ENCODE peak calls at places on chromosomes 4 and X, in six cellular contexts. One of them, this sample, is unnamed.

GRCh38 chr4:159398236-159398638 is 295.4 kb downstream of the RAPGEF2 start:
- DNase-seq in HepG2: no peak
- DNase-seq in A549: no peak
- DNase-seq in K562: no peak
- DNase-seq in NB4: no peak
- DNase-seq in GM12878: no peak
- DNase-seq in this sample: peak

GRCh38 chrX:22081475-22082092 is 49.5 kb downstream of the PHEX start:
- DNase-seq in HepG2: peak
- DNase-seq in A549: no peak
- DNase-seq in K562: peak
- DNase-seq in NB4: peak
- DNase-seq in GM12878: no peak
- DNase-seq in this sample: peak

GRCh38 chrX:48972214-48973164 is 845 bp upstream of the KCND1 start:
- DNase-seq in HepG2: peak
- DNase-seq in A549: peak
- DNase-seq in K562: peak
- DNase-seq in NB4: peak
- DNase-seq in GM12878: no peak
- DNase-seq in this sample: peak

GRCh38 chr4:124173892-124174291 is 538.6 kb downstream of the ANKRD50 start:
- DNase-seq in HepG2: no peak
- DNase-seq in A549: no peak
- DNase-seq in K562: no peak
- DNase-seq in NB4: no peak
- DNase-seq in GM12878: no peak
- DNase-seq in this sample: no peak

GRCh38 chrX:77742788-77743476 is 43.1 kb downstream of the ATRX start:
- DNase-seq in HepG2: no peak
- DNase-seq in A549: no peak
- DNase-seq in K562: no peak
- DNase-seq in NB4: no peak
- DNase-seq in GM12878: no peak
- DNase-seq in this sample: peak

GRCh38 chr4:76296421-76296820 is 10.1 kb upstream of the STBD1 start:
- DNase-seq in HepG2: no peak
- DNase-seq in A549: no peak
- DNase-seq in K562: no peak
- DNase-seq in NB4: peak
- DNase-seq in GM12878: no peak
- DNase-seq in this sample: no peak

GRCh38 chrX:13646154-13646549 is 6.8 kb upstream of the TCEANC start:
- DNase-seq in HepG2: peak
- DNase-seq in A549: peak
- DNase-seq in K562: peak
- DNase-seq in NB4: peak
- DNase-seq in GM12878: no peak
- DNase-seq in this sample: peak

GRCh38 chr4:88143504-88143903 is 14.9 kb downstream of the ABCG2 start:
- DNase-seq in HepG2: no peak
- DNase-seq in A549: peak
- DNase-seq in K562: no peak
- DNase-seq in NB4: no peak
- DNase-seq in GM12878: no peak
- DNase-seq in this sample: peak

GRCh38 chr4:54237770-54238169 is 8.7 kb downstream of the PDGFRA start:
- DNase-seq in HepG2: no peak
- DNase-seq in A549: no peak
- DNase-seq in K562: no peak
- DNase-seq in NB4: no peak
- DNase-seq in GM12878: no peak
- DNase-seq in this sample: no peak

GRCh38 chr4:56496241-56496640 is 9.3 kb upstream of the ARL9 start:
- DNase-seq in HepG2: no peak
- DNase-seq in A549: no peak
- DNase-seq in K562: no peak
- DNase-seq in NB4: no peak
- DNase-seq in GM12878: no peak
- DNase-seq in this sample: no peak

GRCh38 chr4:71239365-71239764 is 99.5 kb upstream of the SLC4A4 start:
- DNase-seq in HepG2: no peak
- DNase-seq in A549: no peak
- DNase-seq in K562: no peak
- DNase-seq in NB4: no peak
- DNase-seq in GM12878: no peak
- DNase-seq in this sample: no peak

GRCh38 chr4:70027011-70027410 is 1.2 kb upstream of the HTN3 start:
- DNase-seq in HepG2: no peak
- DNase-seq in A549: no peak
- DNase-seq in K562: no peak
- DNase-seq in NB4: no peak
- DNase-seq in GM12878: no peak
- DNase-seq in this sample: no peak

GRCh38 chr4:113811329-113811728 is 49.8 kb upstream of the CAMK2D start:
- DNase-seq in HepG2: no peak
- DNase-seq in A549: no peak
- DNase-seq in K562: no peak
- DNase-seq in NB4: no peak
- DNase-seq in GM12878: no peak
- DNase-seq in this sample: no peak

GRCh38 chr4:23614284-23614892 is 275.5 kb downstream of the PPARGC1A start:
- DNase-seq in HepG2: peak
- DNase-seq in A549: peak
- DNase-seq in K562: peak
- DNase-seq in NB4: peak
- DNase-seq in GM12878: no peak
- DNase-seq in this sample: no peak

GRCh38 chr4:142614621-142615323 is 231.3 kb downstream of the INPP4B start:
- DNase-seq in HepG2: no peak
- DNase-seq in A549: no peak
- DNase-seq in K562: no peak
- DNase-seq in NB4: no peak
- DNase-seq in GM12878: no peak
- DNase-seq in this sample: no peak

GRCh38 chr4:1216869-1217294 is 32.0 kb downstream of the CTBP1 start:
- DNase-seq in HepG2: no peak
- DNase-seq in A549: no peak
- DNase-seq in K562: no peak
- DNase-seq in NB4: no peak
- DNase-seq in GM12878: no peak
- DNase-seq in this sample: no peak

GRCh38 chr4:189117426-189117825 is 823.2 kb upstream of the FRG1 start:
- DNase-seq in HepG2: no peak
- DNase-seq in A549: no peak
- DNase-seq in K562: no peak
- DNase-seq in NB4: no peak
- DNase-seq in GM12878: no peak
- DNase-seq in this sample: no peak

GRCh38 chrX:24395775-24396174 is 35.3 kb downstream of the SUPT20HL1 start:
- DNase-seq in HepG2: peak
- DNase-seq in A549: peak
- DNase-seq in K562: peak
- DNase-seq in NB4: peak
- DNase-seq in GM12878: peak
- DNase-seq in this sample: peak

GRCh38 chr4:119543187-119543586 is 85.4 kb downstream of the PDE5A start:
- DNase-seq in HepG2: peak
- DNase-seq in A549: no peak
- DNase-seq in K562: no peak
- DNase-seq in NB4: no peak
- DNase-seq in GM12878: no peak
- DNase-seq in this sample: no peak

GRCh38 chr4:4969298-4969697 is 50.0 kb downstream of the CYTL1 start:
- DNase-seq in HepG2: no peak
- DNase-seq in A549: peak
- DNase-seq in K562: peak
- DNase-seq in NB4: no peak
- DNase-seq in GM12878: no peak
- DNase-seq in this sample: no peak

GRCh38 chr4:46886711-46887110 is 22.3 kb downstream of the COX7B2 start:
- DNase-seq in HepG2: peak
- DNase-seq in A549: no peak
- DNase-seq in K562: no peak
- DNase-seq in NB4: peak
- DNase-seq in GM12878: no peak
- DNase-seq in this sample: peak

DNA sequence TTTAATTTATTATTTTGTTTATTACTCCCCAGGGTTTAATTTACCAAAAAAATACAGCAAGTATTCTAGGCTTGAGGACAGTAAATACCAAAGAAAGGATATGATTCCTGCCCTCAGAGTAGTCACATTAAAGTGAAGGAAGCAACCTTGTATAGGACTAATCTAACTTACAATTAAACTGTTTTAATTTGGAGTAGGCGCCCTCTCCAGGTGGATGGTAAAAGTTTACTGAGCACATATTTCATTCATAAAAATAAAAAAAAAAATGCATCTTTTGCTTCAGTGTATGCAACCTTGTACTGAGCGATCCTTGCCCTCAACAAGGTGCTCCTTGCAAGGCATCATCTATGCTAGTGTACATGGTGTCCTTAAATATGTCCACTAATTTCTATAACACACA is 72.0 kb upstream of the MAGEB16 start:
- DNase-seq in HepG2: no peak
- DNase-seq in A549: no peak
- DNase-seq in K562: no peak
- DNase-seq in NB4: peak
- DNase-seq in GM12878: no peak
- DNase-seq in this sample: peak
- TF ChIP-seq MYC in HepG2: no peak
- TF ChIP-seq MYC in A549: no peak
- TF ChIP-seq MYC in K562: no peak
- TF ChIP-seq MYC in NB4: no peak
- TF ChIP-seq MYC in GM12878: no peak
- TF ChIP-seq MYC in this sample: no peak

GRCh38 chrX:106481341-106481740 is 130.4 kb upstream of the RADX start:
- DNase-seq in HepG2: peak
- DNase-seq in A549: peak
- DNase-seq in K562: peak
- DNase-seq in NB4: peak
- DNase-seq in GM12878: peak
- DNase-seq in this sample: peak

GRCh38 chrX:106479920-106480319 is 131.9 kb upstream of the RADX start:
- DNase-seq in HepG2: no peak
- DNase-seq in A549: no peak
- DNase-seq in K562: no peak
- DNase-seq in NB4: no peak
- DNase-seq in GM12878: no peak
- DNase-seq in this sample: no peak

DNA sequence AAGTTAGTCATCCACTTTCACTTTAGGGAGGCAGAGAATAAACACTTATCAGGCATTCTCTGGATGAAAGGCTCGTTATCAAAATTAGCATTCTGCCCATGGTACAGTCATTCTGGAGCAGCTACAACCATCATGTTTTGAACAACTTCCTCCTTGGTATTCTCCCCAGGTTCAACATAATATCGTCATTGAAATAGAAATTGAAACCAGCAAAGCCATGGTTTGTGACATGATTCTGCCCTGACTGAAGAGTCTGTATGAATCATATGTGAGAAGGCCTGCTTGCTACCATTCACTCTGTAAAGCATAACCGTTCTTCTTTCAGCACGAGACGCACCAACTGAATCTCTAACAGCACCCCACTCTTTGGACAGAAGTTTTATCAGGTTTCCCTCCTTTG is 127.5 kb upstream of the RADX start:
- DNase-seq in HepG2: no peak
- DNase-seq in A549: no peak
- DNase-seq in K562: no peak
- DNase-seq in NB4: no peak
- DNase-seq in GM12878: peak
- DNase-seq in this sample: no peak
- TF ChIP-seq CTCF in HepG2: no peak
- TF ChIP-seq CTCF in A549: no peak
- TF ChIP-seq CTCF in K562: no peak
- TF ChIP-seq CTCF in NB4: no peak
- TF ChIP-seq CTCF in GM12878: no peak
- TF ChIP-seq CTCF in this sample: no peak

GRCh38 chr4:77578145-77578544 is 27.5 kb upstream of the CXCL13 start:
- DNase-seq in HepG2: no peak
- DNase-seq in A549: no peak
- DNase-seq in K562: no peak
- DNase-seq in NB4: no peak
- DNase-seq in GM12878: no peak
- DNase-seq in this sample: no peak

GRCh38 chr4:77582151-77582550 is 23.5 kb upstream of the CXCL13 start:
- DNase-seq in HepG2: no peak
- DNase-seq in A549: no peak
- DNase-seq in K562: no peak
- DNase-seq in NB4: no peak
- DNase-seq in GM12878: no peak
- DNase-seq in this sample: no peak

GRCh38 chr4:77579406-77580076 is 26.1 kb upstream of the CXCL13 start:
- DNase-seq in HepG2: no peak
- DNase-seq in A549: peak
- DNase-seq in K562: no peak
- DNase-seq in NB4: no peak
- DNase-seq in GM12878: no peak
- DNase-seq in this sample: no peak

GRCh38 chr4:77582716-77583115 is 22.9 kb upstream of the CXCL13 start:
- DNase-seq in HepG2: no peak
- DNase-seq in A549: no peak
- DNase-seq in K562: no peak
- DNase-seq in NB4: no peak
- DNase-seq in GM12878: no peak
- DNase-seq in this sample: no peak

DNA sequence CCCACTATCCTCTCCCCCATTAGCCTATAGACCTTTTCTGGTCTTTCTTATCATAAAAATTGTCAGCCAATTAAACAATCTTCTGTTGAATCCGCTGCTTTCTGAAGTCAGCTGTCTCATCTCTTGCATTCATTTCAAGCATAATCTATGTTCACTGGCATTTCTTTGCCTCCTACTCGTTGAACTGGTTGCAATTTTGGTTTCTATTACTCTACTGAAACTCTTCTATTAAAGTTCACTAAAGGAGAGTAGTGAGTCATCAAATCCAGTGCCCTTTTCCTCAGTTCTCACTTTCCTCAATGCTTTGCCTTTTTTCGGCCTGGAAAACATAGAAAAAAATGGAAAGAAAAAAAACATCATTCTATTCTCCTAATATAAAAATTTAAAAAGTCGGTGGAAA is 23.9 kb upstream of the CXCL13 start:
- DNase-seq in HepG2: no peak
- DNase-seq in A549: no peak
- DNase-seq in K562: no peak
- DNase-seq in NB4: no peak
- DNase-seq in GM12878: no peak
- DNase-seq in this sample: no peak
- TF ChIP-seq MYC in HepG2: no peak
- TF ChIP-seq MYC in A549: no peak
- TF ChIP-seq MYC in K562: no peak
- TF ChIP-seq MYC in NB4: no peak
- TF ChIP-seq MYC in GM12878: no peak
- TF ChIP-seq MYC in this sample: no peak

DNA sequence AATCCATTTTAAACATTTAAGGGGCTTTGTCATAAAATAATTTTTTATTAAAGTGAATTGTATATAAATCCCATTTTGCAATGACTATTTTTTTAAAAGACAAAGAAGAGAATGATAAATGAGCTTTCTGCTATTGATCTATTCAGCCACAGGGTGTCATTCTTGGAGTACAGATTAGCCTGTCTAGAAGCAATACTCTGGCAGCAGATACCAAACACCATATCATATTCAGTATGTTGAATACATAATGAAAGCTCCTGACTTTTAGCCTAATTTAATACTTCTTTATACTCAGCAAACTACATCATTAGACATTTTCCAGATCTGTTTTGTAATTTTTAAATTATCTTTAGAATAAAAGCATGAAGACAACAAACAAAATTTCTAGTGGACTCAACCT is 496.3 kb downstream of the PDGFC start:
- DNase-seq in HepG2: peak
- DNase-seq in A549: no peak
- DNase-seq in K562: no peak
- DNase-seq in NB4: peak
- DNase-seq in GM12878: no peak
- DNase-seq in this sample: peak
- TF ChIP-seq CTCF in HepG2: peak
- TF ChIP-seq CTCF in A549: peak
- TF ChIP-seq CTCF in K562: no peak
- TF ChIP-seq CTCF in NB4: no peak
- TF ChIP-seq CTCF in GM12878: peak
- TF ChIP-seq CTCF in this sample: peak

This sample was measured in endothelial cell of umbilical vein.